ENCODE peak calls at places on chromosomes 1 and 21, in five cellular contexts. A is progenitor cell of endocrine pancreas, U is HS-5, C is fibroblast of gingiva, X is sciatic nerve. Z is an unnamed sample.

GRCh38 chr1:44512313-44512885 is 107.3 kb downstream of the RNF220 start:
- DNase-seq in A (no peak), U (no peak), C (no peak), X (no peak), Z (no peak)

GRCh38 chr1:90781429-90782020 is 64.4 kb upstream of the BARHL2 start:
- DNase-seq in A (no peak), U (no peak), C (no peak), X (no peak), Z (no peak)

GRCh38 chr1:97826820-97827219 is 94.0 kb downstream of the DPYD start:
- DNase-seq in A (no peak), U (no peak), C (no peak), X (no peak), Z (no peak)

GRCh38 chr1:217149791-217150190 is 426.6 kb upstream of the ESRRG start:
- DNase-seq in A (no peak), U (no peak), C (no peak), X (no peak), Z (no peak)

GRCh38 chr1:109802901-109803561 is 39.3 kb upstream of the EPS8L3 start:
- DNase-seq in A (no peak), U (no peak), C (no peak), X (peak; percentile 53), Z (no peak)

GRCh38 chr1:36458910-36459309 is 5.3 kb downstream of the MRPS15 start:
- DNase-seq in A (no peak), U (no peak), C (no peak), X (no peak), Z (no peak)

GRCh38 chr1:48493970-48494769 is 22.2 kb upstream of the SPATA6 start:
- DNase-seq in A (no peak), U (peak; percentile 61), C (peak; percentile 98), X (no peak), Z (no peak)

GRCh38 chr1:180633092-180634045 is 1.5 kb downstream of the XPR1 start:
- DNase-seq in A (no peak), U (peak; percentile 42), C (peak; percentile 58), X (no peak), Z (no peak)

GRCh38 chr1:7060826-7061225 is 275.6 kb downstream of the CAMTA1 start:
- DNase-seq in A (no peak), U (no peak), C (no peak), X (no peak), Z (no peak)

GRCh38 chr1:155946633-155947219 is 5.3 kb downstream of the RXFP4 start:
- DNase-seq in A (no peak), U (no peak), C (no peak), X (no peak), Z (no peak)

GRCh38 chr21:42864812-42865211 is 14.5 kb downstream of the WDR4 start:
- DNase-seq in A (no peak), U (no peak), C (peak; percentile 14), X (no peak), Z (no peak)

GRCh38 chr21:26115899-26116298 is 54.7 kb downstream of the APP start:
- DNase-seq in A (no peak), U (no peak), C (peak; percentile 48), X (no peak), Z (no peak)

GRCh38 chr1:180533571-180533987 is 25.2 kb upstream of the OVAAL start:
- DNase-seq in A (peak; percentile 61), U (no peak), C (peak; percentile 31), X (peak; percentile 79), Z (no peak)

GRCh38 chr1:156910309-156910782 is 10.1 kb upstream of the LRRC71 start:
- DNase-seq in A (peak; percentile 54), U (no peak), C (no peak), X (no peak), Z (no peak)